ENCODE peak calls at places on chromosomes 12 and 14, in six cellular contexts. One of them, this sample, is unnamed.

GRCh38 chr12:22740656-22741350 is 115.8 kb downstream of the ETNK1 start:
- DNase-seq in cardiac fibroblast: no peak
- DNase-seq in NCI-H1048: no peak
- DNase-seq in hypothalamus: no peak
- DNase-seq in stimulated activated CD4-positive, alpha-beta T cell treated with anti-CD3 and anti-CD28 coated beads, Interleukin-15, amount 100 ng/mL, for 1 hour: no peak
- DNase-seq in Daoy: peak; percentile 40
- DNase-seq in this sample: no peak

GRCh38 chr14:100904307-100905019 is 941 bp upstream of the RTL1 start:
- DNase-seq in NCI-H1048: no peak
- DNase-seq in stimulated activated CD4-positive, alpha-beta T cell treated with anti-CD3 and anti-CD28 coated beads, Interleukin-15, amount 100 ng/mL, for 1 hour: no peak
- DNase-seq in hypothalamus: no peak
- DNase-seq in Daoy: peak; percentile 40
- DNase-seq in cardiac fibroblast: no peak
- DNase-seq in this sample: no peak

GRCh38 chr14:91873476-91874265 is 6.3 kb upstream of the TC2N start:
- DNase-seq in NCI-H1048: no peak
- DNase-seq in cardiac fibroblast: peak; percentile 31
- DNase-seq in Daoy: peak; percentile 30
- DNase-seq in stimulated activated CD4-positive, alpha-beta T cell treated with anti-CD3 and anti-CD28 coated beads, Interleukin-15, amount 100 ng/mL, for 1 hour: peak; percentile 45
- DNase-seq in hypothalamus: no peak
- DNase-seq in this sample: no peak

GRCh38 chr14:104970231-104971068 is 7.7 kb downstream of the AHNAK2 start:
- DNase-seq in cardiac fibroblast: peak; percentile 88
- DNase-seq in hypothalamus: no peak
- DNase-seq in Daoy: peak; percentile 97
- DNase-seq in NCI-H1048: no peak
- DNase-seq in stimulated activated CD4-positive, alpha-beta T cell treated with anti-CD3 and anti-CD28 coated beads, Interleukin-15, amount 100 ng/mL, for 1 hour: no peak
- DNase-seq in this sample: peak; percentile 93

GRCh38 chr14:45679852-45680251 is 426.9 kb upstream of the MIS18BP1 start:
- DNase-seq in cardiac fibroblast: peak; percentile 86
- DNase-seq in stimulated activated CD4-positive, alpha-beta T cell treated with anti-CD3 and anti-CD28 coated beads, Interleukin-15, amount 100 ng/mL, for 1 hour: no peak
- DNase-seq in Daoy: no peak
- DNase-seq in NCI-H1048: no peak
- DNase-seq in hypothalamus: no peak
- DNase-seq in this sample: peak; percentile 85

GRCh38 chr12:62882696-62883095 is 52.3 kb downstream of the PPM1H start:
- DNase-seq in hypothalamus: no peak
- DNase-seq in Daoy: no peak
- DNase-seq in NCI-H1048: no peak
- DNase-seq in cardiac fibroblast: no peak
- DNase-seq in stimulated activated CD4-positive, alpha-beta T cell treated with anti-CD3 and anti-CD28 coated beads, Interleukin-15, amount 100 ng/mL, for 1 hour: no peak
- DNase-seq in this sample: no peak

GRCh38 chr14:85002846-85003245 is 527.1 kb upstream of the FLRT2 start:
- DNase-seq in hypothalamus: no peak
- DNase-seq in stimulated activated CD4-positive, alpha-beta T cell treated with anti-CD3 and anti-CD28 coated beads, Interleukin-15, amount 100 ng/mL, for 1 hour: no peak
- DNase-seq in cardiac fibroblast: no peak
- DNase-seq in NCI-H1048: no peak
- DNase-seq in Daoy: no peak
- DNase-seq in this sample: no peak

GRCh38 chr14:88025350-88025749 is 20.4 kb downstream of the GPR65 start:
- DNase-seq in stimulated activated CD4-positive, alpha-beta T cell treated with anti-CD3 and anti-CD28 coated beads, Interleukin-15, amount 100 ng/mL, for 1 hour: no peak
- DNase-seq in hypothalamus: no peak
- DNase-seq in Daoy: no peak
- DNase-seq in NCI-H1048: no peak
- DNase-seq in cardiac fibroblast: no peak
- DNase-seq in this sample: no peak

GRCh38 chr12:111404362-111405148 is 1.2 kb upstream of the SH2B3 start:
- DNase-seq in Daoy: peak; percentile 70
- DNase-seq in cardiac fibroblast: no peak
- DNase-seq in NCI-H1048: no peak
- DNase-seq in hypothalamus: no peak
- DNase-seq in stimulated activated CD4-positive, alpha-beta T cell treated with anti-CD3 and anti-CD28 coated beads, Interleukin-15, amount 100 ng/mL, for 1 hour: no peak
- DNase-seq in this sample: no peak

GRCh38 chr12:52821826-52822660 is 8.1 kb upstream of the KRT4 start:
- DNase-seq in Daoy: no peak
- DNase-seq in NCI-H1048: no peak
- DNase-seq in stimulated activated CD4-positive, alpha-beta T cell treated with anti-CD3 and anti-CD28 coated beads, Interleukin-15, amount 100 ng/mL, for 1 hour: no peak
- DNase-seq in cardiac fibroblast: no peak
- DNase-seq in hypothalamus: no peak
- DNase-seq in this sample: peak; percentile 34

GRCh38 chr14:64929003-64929337 is 13.6 kb downstream of the GPX2 start:
- DNase-seq in NCI-H1048: no peak
- DNase-seq in Daoy: no peak
- DNase-seq in hypothalamus: no peak
- DNase-seq in cardiac fibroblast: no peak
- DNase-seq in stimulated activated CD4-positive, alpha-beta T cell treated with anti-CD3 and anti-CD28 coated beads, Interleukin-15, amount 100 ng/mL, for 1 hour: no peak
- DNase-seq in this sample: no peak

GRCh38 chr12:66641057-66641456 is 37.8 kb downstream of the GRIP1 start:
- DNase-seq in hypothalamus: no peak
- DNase-seq in NCI-H1048: no peak
- DNase-seq in Daoy: no peak
- DNase-seq in cardiac fibroblast: no peak
- DNase-seq in stimulated activated CD4-positive, alpha-beta T cell treated with anti-CD3 and anti-CD28 coated beads, Interleukin-15, amount 100 ng/mL, for 1 hour: no peak
- DNase-seq in this sample: no peak

GRCh38 chr14:58026967-58027366 is 125.0 kb downstream of the ARMH4 start:
- DNase-seq in NCI-H1048: no peak
- DNase-seq in stimulated activated CD4-positive, alpha-beta T cell treated with anti-CD3 and anti-CD28 coated beads, Interleukin-15, amount 100 ng/mL, for 1 hour: no peak
- DNase-seq in Daoy: no peak
- DNase-seq in hypothalamus: no peak
- DNase-seq in cardiac fibroblast: no peak
- DNase-seq in this sample: no peak

GRCh38 chr12:13234045-13234641 is 37.6 kb downstream of the EMP1 start:
- DNase-seq in stimulated activated CD4-positive, alpha-beta T cell treated with anti-CD3 and anti-CD28 coated beads, Interleukin-15, amount 100 ng/mL, for 1 hour: no peak
- DNase-seq in cardiac fibroblast: peak; percentile 82
- DNase-seq in NCI-H1048: no peak
- DNase-seq in hypothalamus: peak; percentile 2
- DNase-seq in Daoy: peak; percentile 60
- DNase-seq in this sample: peak; percentile 40

GRCh38 chr12:724194-724855 is 28.1 kb upstream of the WNK1 start:
- DNase-seq in Daoy: peak; percentile 35
- DNase-seq in hypothalamus: no peak
- DNase-seq in cardiac fibroblast: peak; percentile 23
- DNase-seq in NCI-H1048: no peak
- DNase-seq in stimulated activated CD4-positive, alpha-beta T cell treated with anti-CD3 and anti-CD28 coated beads, Interleukin-15, amount 100 ng/mL, for 1 hour: no peak
- DNase-seq in this sample: no peak

GRCh38 chr14:29668201-29668600 is 259.4 kb downstream of the PRKD1 start:
- DNase-seq in Daoy: no peak
- DNase-seq in stimulated activated CD4-positive, alpha-beta T cell treated with anti-CD3 and anti-CD28 coated beads, Interleukin-15, amount 100 ng/mL, for 1 hour: no peak
- DNase-seq in hypothalamus: no peak
- DNase-seq in NCI-H1048: peak; percentile 39
- DNase-seq in cardiac fibroblast: no peak
- DNase-seq in this sample: peak; percentile 0

GRCh38 chr12:54038260-54038759 is 5.5 kb downstream of the HOXC5 start:
- DNase-seq in NCI-H1048: no peak
- DNase-seq in hypothalamus: no peak
- DNase-seq in cardiac fibroblast: no peak
- DNase-seq in Daoy: no peak
- DNase-seq in stimulated activated CD4-positive, alpha-beta T cell treated with anti-CD3 and anti-CD28 coated beads, Interleukin-15, amount 100 ng/mL, for 1 hour: no peak
- DNase-seq in this sample: no peak

GRCh38 chr14:33647385-33647786 is 303.5 kb downstream of the EGLN3 start:
- DNase-seq in Daoy: peak; percentile 96
- DNase-seq in hypothalamus: no peak
- DNase-seq in cardiac fibroblast: peak; percentile 99
- DNase-seq in stimulated activated CD4-positive, alpha-beta T cell treated with anti-CD3 and anti-CD28 coated beads, Interleukin-15, amount 100 ng/mL, for 1 hour: no peak
- DNase-seq in NCI-H1048: no peak
- DNase-seq in this sample: peak; percentile 91

GRCh38 chr14:39107624-39108023 is 4.6 kb upstream of the SEC23A start:
- DNase-seq in Daoy: peak; percentile 17
- DNase-seq in cardiac fibroblast: peak; percentile 62
- DNase-seq in stimulated activated CD4-positive, alpha-beta T cell treated with anti-CD3 and anti-CD28 coated beads, Interleukin-15, amount 100 ng/mL, for 1 hour: no peak
- DNase-seq in hypothalamus: no peak
- DNase-seq in NCI-H1048: no peak
- DNase-seq in this sample: peak; percentile 18

GRCh38 chr14:101037021-101037817 is 133.7 kb upstream of the RTL1 start:
- DNase-seq in hypothalamus: no peak
- DNase-seq in NCI-H1048: no peak
- DNase-seq in Daoy: no peak
- DNase-seq in stimulated activated CD4-positive, alpha-beta T cell treated with anti-CD3 and anti-CD28 coated beads, Interleukin-15, amount 100 ng/mL, for 1 hour: no peak
- DNase-seq in cardiac fibroblast: no peak
- DNase-seq in this sample: no peak

GRCh38 chr12:93156091-93156490 is 221.6 kb upstream of the NUDT4 start:
- DNase-seq in Daoy: no peak
- DNase-seq in NCI-H1048: no peak
- DNase-seq in cardiac fibroblast: no peak
- DNase-seq in hypothalamus: peak; percentile 23
- DNase-seq in stimulated activated CD4-positive, alpha-beta T cell treated with anti-CD3 and anti-CD28 coated beads, Interleukin-15, amount 100 ng/mL, for 1 hour: no peak
- DNase-seq in this sample: no peak

GRCh38 chr12:49658276-49658675 is 34.9 kb downstream of the PRPF40B start:
- DNase-seq in stimulated activated CD4-positive, alpha-beta T cell treated with anti-CD3 and anti-CD28 coated beads, Interleukin-15, amount 100 ng/mL, for 1 hour: no peak
- DNase-seq in Daoy: no peak
- DNase-seq in cardiac fibroblast: no peak
- DNase-seq in hypothalamus: no peak
- DNase-seq in NCI-H1048: no peak
- DNase-seq in this sample: no peak

GRCh38 chr14:98871796-98872195 is 400.2 kb downstream of the BCL11B start:
- DNase-seq in Daoy: no peak
- DNase-seq in hypothalamus: no peak
- DNase-seq in NCI-H1048: no peak
- DNase-seq in cardiac fibroblast: no peak
- DNase-seq in stimulated activated CD4-positive, alpha-beta T cell treated with anti-CD3 and anti-CD28 coated beads, Interleukin-15, amount 100 ng/mL, for 1 hour: no peak
- DNase-seq in this sample: no peak

GRCh38 chr12:69430942-69431603 is 39.1 kb upstream of the FRS2 start:
- DNase-seq in stimulated activated CD4-positive, alpha-beta T cell treated with anti-CD3 and anti-CD28 coated beads, Interleukin-15, amount 100 ng/mL, for 1 hour: no peak
- DNase-seq in hypothalamus: peak; percentile 56
- DNase-seq in Daoy: no peak
- DNase-seq in NCI-H1048: no peak
- DNase-seq in cardiac fibroblast: no peak
- DNase-seq in this sample: no peak

GRCh38 chr14:100900837-100901390 is 2.6 kb downstream of the RTL1 start:
- DNase-seq in Daoy: peak; percentile 61
- DNase-seq in cardiac fibroblast: no peak
- DNase-seq in hypothalamus: no peak
- DNase-seq in NCI-H1048: no peak
- DNase-seq in stimulated activated CD4-positive, alpha-beta T cell treated with anti-CD3 and anti-CD28 coated beads, Interleukin-15, amount 100 ng/mL, for 1 hour: no peak
- DNase-seq in this sample: no peak

GRCh38 chr12:8912910-8913309 is 1.4 kb upstream of the PHC1 start:
- DNase-seq in Daoy: no peak
- DNase-seq in NCI-H1048: no peak
- DNase-seq in stimulated activated CD4-positive, alpha-beta T cell treated with anti-CD3 and anti-CD28 coated beads, Interleukin-15, amount 100 ng/mL, for 1 hour: no peak
- DNase-seq in hypothalamus: no peak
- DNase-seq in cardiac fibroblast: no peak
- DNase-seq in this sample: no peak

GRCh38 chr12:8045952-8046944 is 13.7 kb downstream of the FOXJ2 start:
- DNase-seq in hypothalamus: peak; percentile 71
- DNase-seq in NCI-H1048: peak; percentile 1
- DNase-seq in cardiac fibroblast: peak; percentile 85
- DNase-seq in stimulated activated CD4-positive, alpha-beta T cell treated with anti-CD3 and anti-CD28 coated beads, Interleukin-15, amount 100 ng/mL, for 1 hour: peak; percentile 66
- DNase-seq in Daoy: peak; percentile 73
- DNase-seq in this sample: peak; percentile 69

GRCh38 chr12:67593041-67593870 is 55.3 kb upstream of the DYRK2 start:
- DNase-seq in cardiac fibroblast: peak; percentile 27
- DNase-seq in NCI-H1048: no peak
- DNase-seq in hypothalamus: no peak
- DNase-seq in stimulated activated CD4-positive, alpha-beta T cell treated with anti-CD3 and anti-CD28 coated beads, Interleukin-15, amount 100 ng/mL, for 1 hour: no peak
- DNase-seq in Daoy: peak; percentile 11
- DNase-seq in this sample: peak; percentile 55

GRCh38 chr14:20427231-20428009 is 8.5 kb downstream of the KLHL33 start:
- DNase-seq in hypothalamus: peak; percentile 13
- DNase-seq in NCI-H1048: no peak
- DNase-seq in stimulated activated CD4-positive, alpha-beta T cell treated with anti-CD3 and anti-CD28 coated beads, Interleukin-15, amount 100 ng/mL, for 1 hour: no peak
- DNase-seq in Daoy: peak; percentile 77
- DNase-seq in cardiac fibroblast: peak; percentile 61
- DNase-seq in this sample: peak; percentile 64

GRCh38 chr14:104639481-104639880 is 34.9 kb upstream of the TMEM179 start:
- DNase-seq in NCI-H1048: no peak
- DNase-seq in stimulated activated CD4-positive, alpha-beta T cell treated with anti-CD3 and anti-CD28 coated beads, Interleukin-15, amount 100 ng/mL, for 1 hour: no peak
- DNase-seq in hypothalamus: no peak
- DNase-seq in Daoy: no peak
- DNase-seq in cardiac fibroblast: no peak
- DNase-seq in this sample: no peak

GRCh38 chr14:56963381-56963780 is 153.1 kb upstream of the OTX2 start:
- DNase-seq in Daoy: no peak
- DNase-seq in stimulated activated CD4-positive, alpha-beta T cell treated with anti-CD3 and anti-CD28 coated beads, Interleukin-15, amount 100 ng/mL, for 1 hour: no peak
- DNase-seq in cardiac fibroblast: no peak
- DNase-seq in NCI-H1048: no peak
- DNase-seq in hypothalamus: no peak
- DNase-seq in this sample: no peak

This sample was measured in A172.